ENCODE peak calls at places on chromosomes 7 and 10, in ten cellular contexts. V, E, R, O, N, A, J, C, K and Y are unnamed samples.

GRCh38 chr7:153370092-153370491 is 610.5 kb downstream of the ACTR3B start:
- DNase-seq in V (no peak), E (no peak), R (no peak), O (no peak), N (no peak), A (no peak), J (no peak), C (no peak), K (no peak), Y (no peak)

GRCh38 chr10:86970152-86970886 is 2.0 kb downstream of the ADIRF start:
- DNase-seq in V (peak; percentile 89), E (no peak), R (peak; percentile 27), O (peak; percentile 69), N (peak; percentile 88), A (peak; percentile 56), J (peak; percentile 68), C (peak; percentile 89), K (no peak), Y (no peak)

GRCh38 chr7:134866581-134866980 is 87.1 kb downstream of the CALD1 start:
- DNase-seq in V (no peak), E (no peak), R (peak; percentile 76), O (no peak), N (no peak), A (peak; percentile 72), J (no peak), C (no peak), K (peak; percentile 78), Y (no peak)

GRCh38 chr10:123997486-123998196 is 95.8 kb downstream of the CHST15 start:
- DNase-seq in V (no peak), E (no peak), R (peak; percentile 98), O (no peak), N (no peak), A (peak; percentile 99), J (no peak), C (peak; percentile 70), K (peak; percentile 83), Y (no peak)

GRCh38 chr7:146216371-146217041 is 99.9 kb downstream of the CNTNAP2 start:
- DNase-seq in V (no peak), E (no peak), R (no peak), O (no peak), N (no peak), A (peak; percentile 2), J (no peak), C (no peak), K (no peak), Y (no peak)

GRCh38 chr7:11831727-11832495 is at the start of gene THSD7A:
- DNase-seq in V (no peak), E (peak; percentile 5), R (peak; percentile 72), O (peak; percentile 75), N (peak; percentile 48), A (peak; percentile 62), J (peak; percentile 20), C (peak; percentile 81), K (peak; percentile 65), Y (peak; percentile 66)

GRCh38 chr7:5479133-5479745 is 55.6 kb upstream of the TNRC18 start:
- DNase-seq in V (no peak), E (no peak), R (no peak), O (no peak), N (no peak), A (peak; percentile 59), J (no peak), C (no peak), K (no peak), Y (no peak)

GRCh38 chr7:46170792-46171191 is 249.7 kb upstream of the IGFBP3 start:
- DNase-seq in V (no peak), E (no peak), R (no peak), O (no peak), N (no peak), A (no peak), J (no peak), C (no peak), K (no peak), Y (no peak)

GRCh38 chr7:34107306-34107705 is 202.0 kb downstream of the BMPER start:
- DNase-seq in V (no peak), E (no peak), R (peak; percentile 86), O (no peak), N (no peak), A (peak; percentile 66), J (no peak), C (no peak), K (peak; percentile 83), Y (peak; percentile 67)

GRCh38 chr10:16777473-16778370 is 39.5 kb downstream of the RSU1 start:
- DNase-seq in V (no peak), E (peak; percentile 57), R (peak; percentile 75), O (no peak), N (no peak), A (peak; percentile 70), J (no peak), C (no peak), K (peak; percentile 84), Y (peak; percentile 65)

GRCh38 chr10:132847856-132848255 is 61.9 kb upstream of the NKX6-2 start:
- DNase-seq in V (no peak), E (no peak), R (no peak), O (peak; percentile 12), N (no peak), A (no peak), J (no peak), C (peak; percentile 41), K (no peak), Y (no peak)
- H3K4me3 ChIP-seq in V (no peak overlapping the region), E (no peak overlapping the region), R (no peak overlapping the region), O (no peak overlapping the region), N (no peak overlapping the region), A (no peak overlapping the region), J (no peak overlapping the region), C (no peak overlapping the region), K (no peak overlapping the region), Y (no peak overlapping the region)

GRCh38 chr10:14093735-14094484 is 236.8 kb downstream of the FRMD4A start:
- DNase-seq in V (no peak), E (no peak), R (peak; percentile 69), O (no peak), N (no peak), A (peak; percentile 70), J (no peak), C (no peak), K (peak; percentile 70), Y (peak; percentile 25)
- H3K4me3 ChIP-seq in V (no peak overlapping the region), E (no peak overlapping the region), R (no peak overlapping the region), O (no peak overlapping the region), N (no peak overlapping the region), A (no peak overlapping the region), J (no peak overlapping the region), C (no peak overlapping the region), K (no peak overlapping the region), Y (no peak overlapping the region)

GRCh38 chr10:856405-857157 is 74.9 kb downstream of the LARP4B start:
- DNase-seq in V (no peak), E (no peak), R (no peak), O (no peak), N (no peak), A (no peak), J (no peak), C (no peak), K (no peak), Y (peak; percentile 11)
- H3K4me3 ChIP-seq in V (no peak overlapping the region), E (no peak overlapping the region), R (no peak overlapping the region), O (no peak overlapping the region), N (no peak overlapping the region), A (no peak overlapping the region), J (no peak overlapping the region), C (no peak overlapping the region), K (no peak overlapping the region), Y (no peak overlapping the region)

DNA sequence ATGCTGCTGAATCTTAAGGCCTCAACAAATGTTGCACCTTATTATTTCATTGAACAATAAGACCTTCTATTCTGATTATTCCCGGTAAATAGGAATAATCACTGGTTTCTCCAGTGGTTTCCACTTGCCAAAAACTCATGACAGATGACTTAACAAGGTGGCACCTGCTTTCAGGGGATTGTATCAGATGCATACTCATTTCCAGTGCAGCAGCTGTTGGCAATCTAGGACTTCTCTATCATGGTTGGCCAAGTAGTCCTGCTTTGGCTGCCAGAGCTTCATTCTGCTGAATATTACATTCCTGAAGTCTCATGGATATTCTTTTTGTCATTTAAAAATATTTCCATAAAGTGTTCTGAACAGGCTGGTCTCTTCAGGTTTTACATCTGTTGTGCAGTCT is 193.3 kb downstream of the ADK start:
- DNase-seq in V (no peak), E (no peak), R (no peak), O (no peak), N (no peak), A (no peak), J (no peak), C (no peak), K (no peak), Y (no peak)
- H3K4me3 ChIP-seq in V (no peak overlapping the region), E (no peak overlapping the region), R (no peak overlapping the region), O (no peak overlapping the region), N (no peak overlapping the region), A (no peak overlapping the region), J (no peak overlapping the region), C (no peak overlapping the region), K (no peak overlapping the region), Y (no peak overlapping the region)

DNA sequence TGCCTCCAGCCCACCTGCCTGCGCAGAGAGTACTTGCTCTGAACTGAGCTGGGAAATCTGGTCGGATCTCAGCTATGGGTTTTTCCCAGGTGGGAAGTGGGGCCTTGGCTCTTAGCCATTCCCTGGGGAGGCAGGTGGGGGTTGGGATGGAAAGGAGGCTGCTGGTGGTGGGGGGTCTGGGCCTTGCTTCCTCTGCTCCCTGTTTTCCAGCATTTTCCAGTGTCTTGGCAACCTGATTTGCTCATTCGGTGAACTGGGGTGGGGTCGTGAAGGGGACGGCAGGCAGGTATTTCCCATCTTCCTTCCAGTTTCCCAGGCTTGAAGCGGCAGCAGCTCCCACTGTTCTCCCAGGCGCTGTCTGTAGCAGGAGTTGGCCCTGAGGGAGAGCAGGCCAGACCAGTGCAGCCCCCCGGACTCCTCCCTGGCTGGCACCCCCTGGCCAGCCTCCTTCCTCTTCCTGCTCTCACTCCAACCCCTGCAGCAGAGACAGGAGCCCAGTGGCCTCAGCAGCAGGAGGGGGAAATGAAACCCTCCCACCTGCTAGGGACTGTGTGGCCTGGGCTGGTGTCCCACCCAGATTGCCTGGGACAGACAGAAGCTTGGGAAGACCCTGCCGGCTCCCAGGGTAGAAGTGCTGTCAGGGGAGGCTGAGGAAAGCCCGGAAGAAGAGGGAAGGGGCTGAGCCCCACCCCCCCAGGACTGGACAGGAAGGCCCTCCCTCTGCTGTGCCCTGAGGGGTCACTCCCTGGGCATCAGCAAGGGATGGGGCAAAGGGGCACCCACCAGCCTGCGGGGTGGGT is 6.6 kb downstream of the TRIM8 start:
- DNase-seq in V (no peak), E (no peak), R (no peak), O (no peak), N (no peak), A (no peak), J (no peak), C (peak; percentile 65), K (no peak), Y (no peak)
- H3K4me3 ChIP-seq in V (no peak overlapping the region), E (no peak overlapping the region), R (no peak overlapping the region), O (peak overlapping the region; percentile 93), N (no peak overlapping the region), A (no peak overlapping the region), J (no peak overlapping the region), C (peak overlapping the region; percentile 85), K (no peak overlapping the region), Y (no peak overlapping the region)

GRCh38 chr10:111706331-111706730 is 477.2 kb downstream of the GPAM start:
- DNase-seq in V (no peak), E (no peak), R (no peak), O (no peak), N (no peak), A (no peak), J (no peak), C (no peak), K (no peak), Y (no peak)
- H3K4me3 ChIP-seq in V (no peak overlapping the region), E (no peak overlapping the region), R (no peak overlapping the region), O (no peak overlapping the region), N (no peak overlapping the region), A (no peak overlapping the region), J (no peak overlapping the region), C (no peak overlapping the region), K (no peak overlapping the region), Y (no peak overlapping the region)

GRCh38 chr10:28177944-28178637 is 124.8 kb downstream of the MPP7 start:
- DNase-seq in V (no peak), E (peak; percentile 39), R (no peak), O (no peak), N (no peak), A (peak; percentile 39), J (no peak), C (no peak), K (peak; percentile 6), Y (no peak)
- H3K4me3 ChIP-seq in V (no peak overlapping the region), E (peak overlapping the region; percentile 40), R (no peak overlapping the region), O (peak overlapping the region; percentile 26), N (no peak overlapping the region), A (no peak overlapping the region), J (no peak overlapping the region), C (peak overlapping the region; percentile 19), K (no peak overlapping the region), Y (no peak overlapping the region)